ENCODE peak calls at places on chromosomes 2 and 18, in five cellular contexts. One of them, this sample, is unnamed.

GRCh38 chr2:5409925-5410360 is 282.2 kb upstream of the SOX11 start:
- DNase-seq in B cell: no peak
- DNase-seq in NCI-H345: peak
- DNase-seq in WERI-Rb-1: peak
- DNase-seq in Panc1: no peak
- DNase-seq in this sample: peak

GRCh38 chr2:15875969-15876705 is 64.2 kb upstream of the MYCN start:
- DNase-seq in B cell: no peak
- DNase-seq in Panc1: no peak
- DNase-seq in WERI-Rb-1: no peak
- DNase-seq in NCI-H345: no peak
- DNase-seq in this sample: no peak

GRCh38 chr2:74250189-74250631 is 51.8 kb downstream of the MTHFD2 start:
- DNase-seq in WERI-Rb-1: peak
- DNase-seq in NCI-H345: peak
- DNase-seq in Panc1: peak
- DNase-seq in B cell: peak
- DNase-seq in this sample: peak

GRCh38 chr18:42155024-42155423 is 200.0 kb downstream of the PIK3C3 start:
- DNase-seq in B cell: no peak
- DNase-seq in WERI-Rb-1: peak
- DNase-seq in NCI-H345: no peak
- DNase-seq in Panc1: no peak
- DNase-seq in this sample: peak

GRCh38 chr18:70158992-70159717 is 46.3 kb downstream of the RTTN start:
- DNase-seq in WERI-Rb-1: no peak
- DNase-seq in NCI-H345: no peak
- DNase-seq in Panc1: no peak
- DNase-seq in B cell: no peak
- DNase-seq in this sample: no peak

GRCh38 chr2:150681120-150681796 is 193.8 kb upstream of the RND3 start:
- DNase-seq in Panc1: peak
- DNase-seq in NCI-H345: no peak
- DNase-seq in WERI-Rb-1: no peak
- DNase-seq in B cell: no peak
- DNase-seq in this sample: peak

GRCh38 chr2:168622559-168622958 is 166.5 kb downstream of the CERS6 start:
- DNase-seq in Panc1: no peak
- DNase-seq in B cell: no peak
- DNase-seq in NCI-H345: no peak
- DNase-seq in WERI-Rb-1: no peak
- DNase-seq in this sample: no peak

GRCh38 chr2:128202791-128203190 is 111.8 kb downstream of the UGGT1 start:
- DNase-seq in NCI-H345: no peak
- DNase-seq in Panc1: no peak
- DNase-seq in WERI-Rb-1: no peak
- DNase-seq in B cell: no peak
- DNase-seq in this sample: no peak

GRCh38 chr2:171879865-171880264 is 14.2 kb downstream of the SLC25A12 start:
- DNase-seq in NCI-H345: no peak
- DNase-seq in WERI-Rb-1: no peak
- DNase-seq in Panc1: no peak
- DNase-seq in B cell: no peak
- DNase-seq in this sample: no peak

GRCh38 chr2:105261061-105261460 is 19.5 kb downstream of the GPR45 start:
- DNase-seq in NCI-H345: no peak
- DNase-seq in Panc1: no peak
- DNase-seq in B cell: no peak
- DNase-seq in WERI-Rb-1: no peak
- DNase-seq in this sample: no peak

GRCh38 chr18:42298744-42299685 is 344.0 kb downstream of the PIK3C3 start:
- DNase-seq in B cell: peak
- DNase-seq in WERI-Rb-1: peak
- DNase-seq in Panc1: peak
- DNase-seq in NCI-H345: peak
- DNase-seq in this sample: peak

GRCh38 chr2:154324601-154325000 is 373.9 kb upstream of the KCNJ3 start:
- DNase-seq in WERI-Rb-1: no peak
- DNase-seq in NCI-H345: no peak
- DNase-seq in B cell: no peak
- DNase-seq in Panc1: no peak
- DNase-seq in this sample: no peak

GRCh38 chr2:43171789-43172188 is 54.6 kb downstream of the ZFP36L2 start:
- DNase-seq in Panc1: no peak
- DNase-seq in B cell: no peak
- DNase-seq in NCI-H345: peak
- DNase-seq in WERI-Rb-1: no peak
- DNase-seq in this sample: peak

GRCh38 chr2:96533292-96534073 is 3.1 kb upstream of the ARID5A start:
- DNase-seq in Panc1: no peak
- DNase-seq in B cell: no peak
- DNase-seq in WERI-Rb-1: no peak
- DNase-seq in NCI-H345: peak
- DNase-seq in this sample: no peak

GRCh38 chr2:237529452-237530402 is 36.6 kb upstream of the PRLH start:
- DNase-seq in NCI-H345: no peak
- DNase-seq in Panc1: no peak
- DNase-seq in B cell: peak
- DNase-seq in WERI-Rb-1: no peak
- DNase-seq in this sample: no peak

GRCh38 chr2:197378494-197378972 is 56.3 kb downstream of the SF3B1 start:
- DNase-seq in NCI-H345: peak
- DNase-seq in Panc1: peak
- DNase-seq in B cell: peak
- DNase-seq in WERI-Rb-1: peak
- DNase-seq in this sample: peak

GRCh38 chr2:127330753-127331152 is 36.8 kb upstream of the ERCC3 start:
- DNase-seq in Panc1: no peak
- DNase-seq in WERI-Rb-1: no peak
- DNase-seq in B cell: no peak
- DNase-seq in NCI-H345: no peak
- DNase-seq in this sample: no peak

GRCh38 chr2:64839844-64840243 is 149.4 kb upstream of the SLC1A4 start:
- DNase-seq in Panc1: no peak
- DNase-seq in WERI-Rb-1: no peak
- DNase-seq in B cell: peak
- DNase-seq in NCI-H345: peak
- DNase-seq in this sample: no peak

GRCh38 chr2:205188516-205189138 is 493.7 kb upstream of the NRP2 start:
- DNase-seq in B cell: no peak
- DNase-seq in Panc1: no peak
- DNase-seq in WERI-Rb-1: no peak
- DNase-seq in NCI-H345: peak
- DNase-seq in this sample: no peak

GRCh38 chr2:128585706-128586105 is 267.0 kb upstream of the HS6ST1 start:
- DNase-seq in Panc1: no peak
- DNase-seq in WERI-Rb-1: no peak
- DNase-seq in B cell: no peak
- DNase-seq in NCI-H345: no peak
- DNase-seq in this sample: no peak

GRCh38 chr2:101812226-101812625 is 114.7 kb downstream of the MAP4K4 start:
- DNase-seq in Panc1: no peak
- DNase-seq in WERI-Rb-1: no peak
- DNase-seq in B cell: no peak
- DNase-seq in NCI-H345: no peak
- DNase-seq in this sample: no peak

This sample was measured in NCI-H82.